ENCODE peak calls at places on chromosomes 4 and X, in four cellular contexts. R is HepG2, V is K562, W is GM12878. A is an unnamed sample.

GRCh38 chrX:64204252-64204651 is 1.3 kb downstream of the AMER1 start:
- DNase-seq in R (peak), V (no peak), W (no peak), A (no peak)

GRCh38 chr4:88705223-88705622 is 7.6 kb upstream of the NAP1L5 start:
- DNase-seq in R (no peak), V (no peak), W (no peak), A (no peak)

GRCh38 chrX:18607966-18608365 is 63.9 kb downstream of the RS1 start:
- DNase-seq in R (no peak), V (no peak), W (no peak), A (no peak)

GRCh38 chr4:54098375-54098774 is 1.6 kb upstream of the GSX2 start:
- DNase-seq in R (no peak), V (no peak), W (no peak), A (no peak)

GRCh38 chr4:72525938-72526337 is 43.1 kb downstream of the ADAMTS3 start:
- DNase-seq in R (no peak), V (no peak), W (no peak), A (no peak)

GRCh38 chr4:106048250-106048931 is 153.1 kb downstream of the NPNT start:
- DNase-seq in R (no peak), V (no peak), W (no peak), A (no peak)

GRCh38 chr4:109969909-109970308 is 57.2 kb downstream of the EGF start:
- DNase-seq in R (peak), V (no peak), W (no peak), A (no peak)

GRCh38 chrX:7926914-7927258 is 327 bp downstream of the PNPLA4 start:
- DNase-seq in R (no peak), V (no peak), W (no peak), A (no peak)

GRCh38 chr4:16120720-16121119 is 36.9 kb upstream of the PROM1 start:
- DNase-seq in R (no peak), V (no peak), W (no peak), A (no peak)

GRCh38 chrX:45716747-45717146 is 516.1 kb upstream of the DIPK2B start:
- DNase-seq in R (no peak), V (no peak), W (no peak), A (no peak)

GRCh38 chrX:39017062-39017461 is 215.8 kb downstream of the MID1IP1 start:
- DNase-seq in R (peak), V (no peak), W (no peak), A (no peak)

GRCh38 chr4:3870567-3870962 is 104.4 kb downstream of the ADRA2C start:
- DNase-seq in R (no peak), V (no peak), W (no peak), A (no peak)

GRCh38 chr4:176387571-176387970 is 67.8 kb downstream of the SPCS3 start:
- DNase-seq in R (no peak), V (no peak), W (no peak), A (no peak)

GRCh38 chrX:115650916-115651315 is 89.9 kb downstream of the PLS3 start:
- DNase-seq in R (peak), V (peak), W (peak), A (peak)

GRCh38 chrX:45767021-45767491 is 566.4 kb upstream of the DIPK2B start:
- DNase-seq in R (no peak), V (no peak), W (no peak), A (peak)

GRCh38 chrX:821311-822178 is 191.0 kb downstream of the SHOX start:
- DNase-seq in R (no peak), V (no peak), W (no peak), A (no peak)

GRCh38 chrX:100609591-100609990 is 24.9 kb downstream of the TNMD start:
- DNase-seq in R (no peak), V (no peak), W (no peak), A (no peak)

GRCh38 chr4:118931791-118932190 is 43.1 kb downstream of the SYNPO2 start:
- DNase-seq in R (no peak), V (no peak), W (no peak), A (no peak)

DNA sequence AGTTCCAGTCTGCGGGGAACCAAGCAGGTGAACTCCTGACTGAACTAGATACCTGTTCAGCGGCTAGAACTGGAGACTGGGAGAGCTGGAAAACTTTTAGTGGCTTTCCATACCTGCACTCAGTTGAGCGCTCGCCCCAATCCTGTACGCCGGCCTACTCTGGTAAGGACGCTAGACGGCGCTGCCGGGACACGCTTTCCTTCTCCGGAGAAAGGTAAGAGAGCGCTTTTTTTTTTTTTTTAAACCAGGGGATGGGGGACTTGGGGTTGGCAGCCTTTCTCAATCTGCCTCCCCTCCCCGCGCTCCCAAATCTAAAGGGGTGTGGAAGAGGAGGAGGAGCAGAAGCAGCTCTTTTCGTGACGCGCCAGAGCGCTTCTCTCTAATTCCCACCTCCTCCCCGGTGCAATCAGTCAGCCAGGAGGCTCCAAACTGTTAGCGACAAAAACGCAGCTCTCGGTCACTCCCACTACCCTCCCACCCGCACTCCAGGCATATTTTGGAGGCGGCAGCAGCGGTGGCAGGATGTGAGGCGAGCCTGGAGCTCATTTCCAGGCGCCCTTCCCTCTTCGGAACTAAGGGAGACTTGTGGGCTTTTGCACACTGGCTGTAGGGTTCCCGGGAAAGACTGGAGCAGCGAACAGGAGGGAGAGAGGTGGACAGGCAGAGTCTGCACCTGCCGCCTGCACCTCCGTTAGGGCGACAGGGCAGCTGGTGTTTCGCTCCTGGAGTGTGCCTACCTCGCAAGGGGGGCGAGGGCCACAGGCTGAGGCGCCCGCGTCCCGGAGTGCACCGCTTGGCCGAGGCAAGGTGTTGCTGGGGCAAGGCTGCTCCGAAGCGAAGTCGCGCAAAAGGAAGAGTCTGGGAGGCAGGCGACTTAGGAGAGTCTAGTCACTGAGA is at the start of gene IL1RAPL2:
- DNase-seq in R (peak), V (peak), W (no peak), A (peak)
- TF ChIP-seq KDM1A in R (no peak), V (no peak), W (no peak), A (no peak)

GRCh38 chrX:56563231-56564116 is at the start of gene UBQLN2:
- DNase-seq in R (peak), V (peak), W (no peak), A (no peak)
- TF ChIP-seq POLR2A in R (peak), V (peak), W (peak), A (peak)

GRCh38 chr4:82770607-82771006 is 28.0 kb downstream of the SCD5 start:
- DNase-seq in R (no peak), V (no peak), W (no peak), A (no peak)
- TF ChIP-seq POLR2AphosphoS2 in R (no peak), V (no peak), W (no peak), A (no peak)

GRCh38 chr4:142817442-142817841 is 28.7 kb downstream of the INPP4B start:
- DNase-seq in R (no peak), V (no peak), W (no peak), A (no peak)

GRCh38 chr4:142815834-142816233 is 30.3 kb downstream of the INPP4B start:
- DNase-seq in R (no peak), V (no peak), W (no peak), A (no peak)

GRCh38 chr4:142818476-142818875 is 27.6 kb downstream of the INPP4B start:
- DNase-seq in R (no peak), V (no peak), W (no peak), A (no peak)

GRCh38 chr4:142813388-142813787 is 32.7 kb downstream of the INPP4B start:
- DNase-seq in R (no peak), V (no peak), W (no peak), A (no peak)

GRCh38 chr4:142818009-142818408 is 28.1 kb downstream of the INPP4B start:
- DNase-seq in R (no peak), V (no peak), W (no peak), A (no peak)
- TF ChIP-seq KDM1A in R (no peak), V (no peak), W (no peak), A (no peak)

A was measured in A549.